ENCODE peak calls at places on chromosomes 2 and 18, in seven cellular contexts. P, L, E, D, N, G and J are unnamed samples.

GRCh38 chr2:120470041-120470716 is 124.2 kb downstream of the INHBB start:
- DNase-seq in L (no peak), P (peak; percentile 97), D (no peak), E (no peak), G (peak; percentile 99), N (no peak), J (no peak)

GRCh38 chr18:33560686-33561370 is 17.2 kb upstream of the ASXL3 start:
- DNase-seq in N (peak; percentile 34), G (peak; percentile 7), P (no peak), E (no peak), D (no peak), L (peak; percentile 29), J (peak; percentile 16)

GRCh38 chr2:74077636-74078035 is 70.1 kb downstream of the BOLA3 start:
- DNase-seq in E (no peak), G (no peak), D (no peak), P (no peak), N (no peak), L (no peak), J (no peak)

GRCh38 chr2:31271851-31272267 is 37.9 kb downstream of the EHD3 start:
- DNase-seq in L (peak; percentile 56), P (no peak), D (no peak), N (no peak), G (peak; percentile 72), E (no peak), J (no peak)

GRCh38 chr2:182530636-182531035 is 103.8 kb upstream of the PDE1A start:
- DNase-seq in G (no peak), D (no peak), P (no peak), E (no peak), N (no peak), L (no peak), J (no peak)

GRCh38 chr2:131394147-131394931 is 30.4 kb upstream of the RAB6D start:
- DNase-seq in N (no peak), G (peak; percentile 30), P (no peak), L (peak; percentile 79), E (no peak), D (no peak), J (peak; percentile 66)

GRCh38 chr2:208249241-208249640 is 5.6 kb downstream of the IDH1 start:
- DNase-seq in G (no peak), E (no peak), P (no peak), N (no peak), L (no peak), D (no peak), J (no peak)

GRCh38 chr2:30041884-30042283 is 104.9 kb upstream of the YPEL5 start:
- DNase-seq in L (no peak), N (no peak), D (no peak), E (no peak), G (no peak), P (no peak), J (no peak)

GRCh38 chr2:204116154-204116792 is 179.7 kb downstream of the ICOS start:
- DNase-seq in N (no peak), E (no peak), L (no peak), P (no peak), G (no peak), D (no peak), J (no peak)

GRCh38 chr2:118014492-118014824 is 588 bp upstream of the CCDC93 start:
- DNase-seq in N (peak; percentile 63), G (no peak), P (no peak), L (peak; percentile 22), D (no peak), E (no peak), J (peak; percentile 52)

GRCh38 chr2:172442072-172442895 is 14.9 kb downstream of the ITGA6 start:
- DNase-seq in L (no peak), P (peak; percentile 99), D (no peak), G (peak; percentile 98), E (peak; percentile 98), N (no peak), J (peak; percentile 36)

GRCh38 chr2:39218401-39218800 is 25.4 kb downstream of the CDKL4 start:
- DNase-seq in L (no peak), G (no peak), D (no peak), E (no peak), P (no peak), N (no peak), J (no peak)

GRCh38 chr2:105600949-105601708 is 143.6 kb upstream of the NCK2 start:
- DNase-seq in E (no peak), G (no peak), L (no peak), D (no peak), N (no peak), P (no peak), J (no peak)

GRCh38 chr2:73980566-73980965 is 4.1 kb upstream of the TET3 start:
- DNase-seq in D (no peak), P (no peak), E (no peak), N (no peak), L (no peak), G (no peak), J (no peak)

GRCh38 chr2:207012461-207012860 is 73.1 kb downstream of the CPO start:
- DNase-seq in L (no peak), G (peak; percentile 45), E (no peak), D (no peak), P (peak; percentile 75), N (no peak), J (no peak)

GRCh38 chr2:175168564-175168945 is 552 bp upstream of the ATF2 start:
- DNase-seq in N (no peak), E (no peak), L (no peak), P (no peak), D (no peak), G (no peak), J (no peak)

GRCh38 chr18:3250237-3251107 is 2.9 kb downstream of the MYL12A start:
- DNase-seq in D (no peak), N (no peak), P (peak; percentile 75), L (no peak), G (peak; percentile 79), E (no peak), J (no peak)

GRCh38 chr18:3012306-3012919 is 531 bp downstream of the LPIN2 start:
- DNase-seq in P (peak; percentile 7), G (peak; percentile 72), D (peak; percentile 49), L (peak; percentile 67), E (no peak), N (peak; percentile 83), J (no peak)

GRCh38 chr2:182672471-182673165 is 43.4 kb upstream of the DNAJC10 start:
- DNase-seq in N (no peak), G (peak; percentile 69), D (no peak), L (no peak), P (peak; percentile 39), E (peak; percentile 23), J (no peak)

GRCh38 chr18:48938827-48939367 is 11.9 kb downstream of the SMAD7 start:
- DNase-seq in L (no peak), E (no peak), P (no peak), N (no peak), D (no peak), G (peak; percentile 61), J (no peak)

GRCh38 chr2:164933751-164934189 is 21.6 kb downstream of the SLC38A11 start:
- DNase-seq in G (no peak), E (no peak), D (no peak), L (no peak), P (no peak), N (no peak), J (no peak)

GRCh38 chr2:232538671-232539070 is 821 bp upstream of the CHRNG start:
- DNase-seq in E (no peak), L (no peak), D (no peak), N (no peak), P (no peak), G (no peak), J (no peak)

GRCh38 chr2:240895656-240896388 is at the start of gene MAB21L4:
- DNase-seq in G (no peak), E (peak; percentile 58), L (no peak), N (no peak), D (no peak), P (peak; percentile 72), J (no peak)

DNA sequence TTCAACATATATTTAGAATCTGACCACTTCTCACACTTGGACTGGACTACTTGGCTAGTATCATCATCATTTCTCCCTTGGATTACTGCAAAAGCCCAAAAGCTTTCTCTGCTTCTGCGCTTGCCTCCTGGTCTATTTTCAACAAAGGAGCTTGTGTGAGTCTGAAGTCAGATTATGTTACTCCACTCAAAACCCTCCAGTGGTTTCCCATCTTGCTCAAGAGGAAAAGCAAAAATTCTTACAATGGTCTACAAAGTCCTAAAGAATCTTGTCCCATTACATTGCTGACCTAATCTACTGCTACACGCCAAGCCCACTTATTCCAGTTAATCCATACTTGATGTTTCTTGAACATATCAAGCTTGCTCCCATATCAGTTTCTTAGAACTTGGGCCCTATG is 9.6 kb downstream of the PREPL start:
- DNase-seq in N (no peak), P (no peak), D (no peak), L (no peak), E (no peak), G (peak; percentile 15), J (no peak)
- TF ChIP-seq EZH2phosphoT487 in N (no peak), P (no peak), D (no peak), L (no peak), E (no peak), G (no peak), J (no peak)

DNA sequence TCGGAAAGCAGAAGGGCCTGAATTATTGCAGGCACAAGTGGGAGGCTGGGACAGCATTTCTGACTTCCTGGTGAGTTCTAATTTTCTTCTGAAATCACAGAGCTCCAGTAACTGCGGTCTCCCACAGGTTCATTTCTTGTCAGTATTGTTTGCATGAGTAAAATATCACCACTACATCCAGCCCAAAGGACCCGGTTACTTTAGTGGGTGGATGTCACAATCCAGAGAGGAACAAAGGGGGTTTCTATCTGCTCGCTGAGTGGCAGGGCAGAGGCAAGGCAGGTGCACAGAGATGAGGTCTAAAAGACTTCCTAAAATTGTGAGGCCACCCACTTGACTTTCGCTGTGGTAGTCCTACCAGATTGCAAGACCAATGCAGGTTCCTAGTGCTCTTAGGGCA is 800.4 kb upstream of the ID2 start:
- DNase-seq in D (peak; percentile 42), L (no peak), E (no peak), N (no peak), P (no peak), G (no peak), J (no peak)
- H2AFZ ChIP-seq in D (peak overlapping the region; percentile 25), L (no peak overlapping the region), E (no peak overlapping the region), N (no peak overlapping the region), P (no peak overlapping the region), G (peak overlapping the region; percentile 9), J (peak overlapping the region; percentile 12)

DNA sequence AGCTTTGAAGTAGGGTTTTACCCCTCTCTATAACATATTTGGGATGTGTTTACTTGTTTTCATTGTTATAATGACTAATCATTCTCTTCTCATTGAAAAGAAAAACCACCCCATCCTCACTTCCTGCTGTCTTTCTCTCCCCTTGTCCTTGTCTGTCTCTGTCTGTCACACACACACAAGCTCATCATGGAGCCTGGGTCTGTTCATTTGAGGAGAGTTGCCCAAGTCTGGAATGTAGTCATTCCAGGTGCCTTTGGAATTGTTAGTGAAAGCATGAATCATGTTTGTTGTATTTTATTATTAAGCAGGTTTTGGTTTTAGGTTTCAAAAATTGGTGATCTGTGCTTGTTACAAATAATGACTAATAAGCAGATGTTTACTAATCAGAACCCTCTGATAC is 133.5 kb upstream of the IL1R2 start:
- DNase-seq in N (no peak), D (no peak), E (no peak), G (peak; percentile 12), L (no peak), P (peak; percentile 91), J (no peak)
- H3K36me3 ChIP-seq in N (peaks cover 75% of the 10 kb centered on the region), D (peaks cover 85% of the 10 kb centered on the region), E (no peaks in the 10 kb centered on the region), G (peaks cover 86% of the 10 kb centered on the region), L (peaks cover 18% of the 10 kb centered on the region), P (peaks cover 68% of the 10 kb centered on the region), J (peaks cover 10% of the 10 kb centered on the region)

DNA sequence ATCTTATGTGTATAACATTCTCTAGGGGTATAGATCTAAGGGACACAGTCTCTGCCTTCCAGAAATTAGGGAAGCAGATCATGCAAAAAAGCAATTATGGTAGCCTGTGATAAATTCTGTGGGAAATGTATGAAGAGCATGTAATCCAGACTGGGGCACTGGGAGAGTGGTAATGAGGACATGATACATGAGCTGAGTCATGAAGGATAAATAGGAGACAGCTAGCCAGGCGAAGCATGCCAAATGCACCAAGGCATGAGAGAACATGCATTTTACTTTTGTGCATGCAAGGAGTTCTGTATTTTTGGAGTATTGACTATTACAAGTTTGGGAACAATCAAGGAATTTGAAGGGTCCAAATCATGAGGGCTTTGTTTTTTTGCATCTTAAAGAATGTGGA is 8.9 kb upstream of the RPRM start:
- DNase-seq in P (peak; percentile 23), E (no peak), L (no peak), D (no peak), G (peak; percentile 5), N (no peak), J (no peak)
- TF ChIP-seq EZH2phosphoT487 in P (no peak), E (no peak), L (no peak), D (no peak), G (no peak), N (no peak), J (no peak)